ENCODE peak calls at places on chromosomes 3 and 15, in four cellular contexts. O is foreskin fibroblast, J is kidney epithelial cell, X is lower lobe of right lung. K is an unnamed sample.

GRCh38 chr15:73870700-73871408 is 2.5 kb upstream of the TBC1D21 start:
- DNase-seq in O (peak; percentile 11), J (no peak), X (peak; percentile 58), K (peak; percentile 21)

GRCh38 chr15:99174567-99174966 is 69.7 kb downstream of the SYNM start:
- DNase-seq in O (no peak), J (no peak), X (no peak), K (no peak)

GRCh38 chr15:72009207-72009606 is 108.7 kb downstream of the MYO9A start:
- DNase-seq in O (no peak), J (peak; percentile 45), X (no peak), K (no peak)

GRCh38 chr15:67022587-67022986 is 42.8 kb upstream of the SMAD3 start:
- DNase-seq in O (no peak), J (no peak), X (no peak), K (no peak)

GRCh38 chr15:20106026-20106425 is 435.6 kb downstream of the GOLGA6L6 start:
- DNase-seq in O (no peak), J (no peak), X (peak; percentile 56), K (no peak)

GRCh38 chr3:149023951-149024350 is 32.6 kb downstream of the GYG1 start:
- DNase-seq in O (no peak), J (no peak), X (no peak), K (no peak)

GRCh38 chr15:27545494-27546255 is 553.4 kb downstream of the OCA2 start:
- DNase-seq in O (no peak), J (no peak), X (no peak), K (no peak)

GRCh38 chr3:97821413-97821809 is 400 bp upstream of the CRYBG3 start:
- DNase-seq in O (no peak), J (peak; percentile 5), X (peak; percentile 75), K (peak; percentile 21)

GRCh38 chr3:56323986-56324420 is 144.3 kb downstream of the ERC2 start:
- DNase-seq in O (peak; percentile 23), J (peak; percentile 67), X (no peak), K (peak; percentile 94)

GRCh38 chr3:189132125-189132744 is 39.5 kb upstream of the TPRG1 start:
- DNase-seq in O (peak; percentile 71), J (peak; percentile 62), X (peak; percentile 65), K (peak; percentile 78)

GRCh38 chr3:170914212-170914611 is 5.8 kb upstream of the EIF5A2 start:
- DNase-seq in O (no peak), J (no peak), X (no peak), K (no peak)

GRCh38 chr15:43150171-43150929 is 17.0 kb downstream of the TMEM62 start:
- DNase-seq in O (peak; percentile 99), J (peak; percentile 70), X (no peak), K (no peak)

GRCh38 chr3:64550745-64551144 is 137.1 kb downstream of the ADAMTS9 start:
- DNase-seq in O (no peak), J (no peak), X (no peak), K (no peak)

GRCh38 chr3:140972833-140973232 is 31.2 kb downstream of the SLC25A36 start:
- DNase-seq in O (no peak), J (peak; percentile 4), X (no peak), K (no peak)

GRCh38 chr15:57375827-57376694 is at the start of gene CGNL1:
- DNase-seq in O (no peak), J (no peak), X (peak; percentile 56), K (no peak)

GRCh38 chr15:52394020-52394608 is 98.5 kb upstream of the MYO5C start:
- DNase-seq in O (no peak), J (no peak), X (no peak), K (no peak)

GRCh38 chr3:64150527-64151238 is 74.6 kb downstream of the PRICKLE2 start:
- DNase-seq in O (peak; percentile 83), J (no peak), X (peak; percentile 86), K (peak; percentile 81)

GRCh38 chr3:150081084-150081483 is 110.4 kb upstream of the PFN2 start:
- DNase-seq in O (peak; percentile 71), J (no peak), X (no peak), K (peak; percentile 48)

GRCh38 chr3:71542548-71543370 is 40.8 kb downstream of the FOXP1 start:
- DNase-seq in O (peak; percentile 96), J (peak; percentile 47), X (peak; percentile 80), K (no peak)

GRCh38 chr3:122364508-122364907 is 18.5 kb downstream of the MIX23 start:
- DNase-seq in O (no peak), J (no peak), X (no peak), K (no peak)

GRCh38 chr3:118501152-118501551 is 533.5 kb downstream of the IGSF11 start:
- DNase-seq in O (no peak), J (no peak), X (peak; percentile 46), K (peak; percentile 26)

GRCh38 chr15:97177135-97177704 is 783.3 kb upstream of the ARRDC4 start:
- DNase-seq in O (no peak), J (no peak), X (no peak), K (no peak)

GRCh38 chr15:101454365-101454764 is 35.1 kb downstream of the PCSK6 start:
- DNase-seq in O (no peak), J (no peak), X (no peak), K (no peak)

GRCh38 chr3:146077181-146077580 is 83.8 kb downstream of the PLOD2 start:
- DNase-seq in O (no peak), J (no peak), X (no peak), K (no peak)

GRCh38 chr3:150114273-150114672 is 143.6 kb upstream of the PFN2 start:
- DNase-seq in O (no peak), J (no peak), X (no peak), K (no peak)

GRCh38 chr3:11624704-11625375 is 18.9 kb downstream of the VGLL4 start:
- DNase-seq in O (no peak), J (no peak), X (no peak), K (no peak)
- H3K4me3 ChIP-seq in O (no peak overlapping the region), J (no peak overlapping the region), X (no peak overlapping the region), K (no peak overlapping the region)

DNA sequence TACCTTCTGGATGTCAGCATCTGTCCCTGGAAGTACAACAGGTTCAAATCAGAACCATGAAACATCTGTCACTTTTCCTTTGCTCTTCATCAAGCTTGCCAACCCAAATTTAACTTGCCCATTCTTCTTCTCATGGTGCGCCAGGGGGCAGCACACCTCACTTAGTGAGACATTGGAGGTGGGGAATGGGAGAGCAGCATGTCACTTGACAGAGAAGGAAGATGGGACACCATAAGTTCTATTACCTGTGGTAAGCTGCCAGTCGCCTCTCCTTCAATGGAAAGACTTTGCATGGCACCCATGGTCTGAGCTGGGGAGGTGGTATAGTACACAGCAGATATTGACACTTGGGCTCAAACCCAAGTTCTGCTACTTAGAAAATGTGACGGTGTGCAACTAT is 2.9 kb downstream of the SCN5A start:
- DNase-seq in O (no peak), J (no peak), X (no peak), K (no peak)
- TF ChIP-seq CTCF in O (no peak), J (peak; percentile 23), X (peak; percentile 19), K (peak; percentile 11)

DNA sequence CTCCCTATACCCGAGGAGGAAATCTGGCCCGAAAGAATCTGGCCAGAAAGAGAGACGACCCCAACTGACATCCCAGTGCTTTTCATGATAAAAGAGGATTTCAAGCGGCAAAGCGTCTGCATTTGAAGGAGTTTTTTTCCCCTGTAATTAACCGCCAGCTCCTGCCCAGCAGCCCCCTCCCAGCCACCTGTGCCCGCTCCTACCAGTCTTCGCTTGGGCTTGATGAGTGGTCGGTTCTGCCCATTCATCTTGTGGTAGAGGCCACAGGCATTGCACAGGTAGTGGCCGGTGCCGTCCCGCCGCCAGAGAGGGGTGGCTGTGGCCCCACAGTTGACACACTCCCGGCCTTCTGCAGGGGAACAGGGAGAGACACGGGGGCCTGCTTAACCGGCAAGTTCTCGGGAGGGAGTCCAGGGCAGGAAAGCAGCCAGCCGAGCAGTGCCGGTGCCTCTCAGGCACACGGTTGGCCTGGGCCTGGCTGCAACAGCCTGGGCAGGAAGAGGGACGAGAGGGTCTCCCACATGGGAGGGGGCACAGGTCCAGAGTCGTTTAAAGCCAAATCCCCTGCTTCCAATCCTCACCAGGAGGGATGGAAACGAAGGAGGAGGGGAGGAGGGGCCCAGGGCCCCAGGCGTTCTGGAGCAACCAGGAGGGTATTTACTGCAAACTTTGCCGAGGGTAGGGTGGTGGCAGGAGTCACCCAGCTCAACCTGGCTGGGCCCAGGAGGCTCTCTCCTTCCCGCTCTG is 9.2 kb downstream of the GATA2 start:
- DNase-seq in O (no peak), J (no peak), X (peak; percentile 38), K (no peak)
- H3K4me3 ChIP-seq in O (peak overlapping the region; percentile 90), J (no peak overlapping the region), X (peak overlapping the region; percentile 65), K (peak overlapping the region; percentile 84)

GRCh38 chr15:63277044-63277892 is at the start of gene APH1B:
- DNase-seq in O (peak; percentile 47), J (no peak), X (peak; percentile 91), K (no peak)
- TF ChIP-seq CTCF in O (no peak), J (no peak), X (no peak), K (peak; percentile 2)

DNA sequence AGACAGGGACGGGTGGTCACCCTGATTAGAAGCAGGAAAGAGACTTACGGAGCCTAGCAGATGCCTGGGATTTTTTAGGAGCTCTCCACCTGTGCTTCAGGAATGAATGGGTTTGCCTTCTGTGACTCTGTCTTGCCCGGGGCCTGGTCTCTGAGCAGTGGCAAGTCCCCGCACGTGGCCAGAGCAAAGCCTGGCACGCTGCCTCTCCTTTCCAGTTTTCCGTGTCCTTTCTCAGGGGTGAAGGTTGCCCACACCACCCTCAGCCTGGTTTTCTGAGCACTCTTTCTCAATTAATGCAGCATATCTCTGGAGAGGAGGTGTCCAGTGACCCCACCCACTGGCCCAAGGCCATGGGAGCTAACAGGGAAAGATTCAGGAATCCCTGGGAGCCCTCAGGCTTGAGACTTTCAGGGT is 14.5 kb upstream of the CHST14 start:
- DNase-seq in O (no peak), J (no peak), X (no peak), K (no peak)
- H3K4me3 ChIP-seq in O (no peak overlapping the region), J (no peak overlapping the region), X (no peak overlapping the region), K (no peak overlapping the region)

DNA sequence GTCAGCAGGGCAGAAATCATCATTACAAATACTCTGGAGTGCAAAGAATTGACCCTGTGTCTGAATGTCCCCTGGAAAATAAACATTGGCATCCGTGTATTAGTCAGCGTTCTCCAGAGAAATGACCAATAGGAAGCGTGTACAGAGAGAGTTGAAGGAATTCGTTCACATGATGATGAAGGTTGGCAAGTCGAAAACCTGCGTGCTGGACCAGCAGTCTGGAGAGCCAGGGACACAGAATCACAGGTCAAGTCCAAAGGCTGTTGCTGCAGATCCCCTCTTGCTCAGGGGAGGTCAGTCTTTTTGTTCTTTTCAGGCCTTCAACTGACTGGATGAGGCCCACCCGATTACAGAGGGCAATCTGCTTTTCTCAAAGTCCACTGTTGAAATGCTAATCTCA is 16.6 kb downstream of the GP9 start:
- DNase-seq in O (peak; percentile 7), J (no peak), X (no peak), K (no peak)
- TF ChIP-seq CTCF in O (no peak), J (no peak), X (no peak), K (no peak)

GRCh38 chr15:35514759-35515158 is 31.2 kb downstream of the DPH6 start:
- DNase-seq in O (peak; percentile 11), J (no peak), X (no peak), K (no peak)
- H3K4me3 ChIP-seq in O (no peak overlapping the region), J (no peak overlapping the region), X (no peak overlapping the region), K (no peak overlapping the region)

DNA sequence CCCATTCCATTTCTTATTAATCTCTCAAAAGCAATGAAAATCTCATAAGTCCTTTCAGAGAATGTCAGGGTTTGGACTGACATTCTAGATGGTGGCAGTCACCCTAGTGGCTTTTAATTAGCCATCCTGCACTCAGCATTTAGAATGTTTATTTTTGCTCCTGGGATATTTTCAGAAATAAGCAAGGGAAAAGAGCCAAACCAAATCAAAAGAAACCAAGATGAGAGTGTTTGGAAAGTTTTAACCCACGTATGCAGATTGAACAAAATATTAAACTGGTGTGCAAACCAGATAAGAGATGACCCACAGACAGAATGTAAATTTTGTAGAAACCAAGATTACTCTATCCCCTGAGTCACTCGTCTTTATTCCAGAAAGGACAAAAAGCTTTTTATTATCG is 275.8 kb downstream of the SQOR start:
- DNase-seq in O (no peak), J (no peak), X (no peak), K (no peak)
- TF ChIP-seq CTCF in O (no peak), J (no peak), X (no peak), K (no peak)